ENCODE peak calls at places on chromosomes 4 and X, in nine cellular contexts. X is AG04449, C is astrocyte, I is fibroblast of mammary gland, J is foreskin fibroblast, N is dorsolateral prefrontal cortex, R is tibial nerve, D is lower lobe of right lung, Q is bronchial epithelial cell. U is an unnamed sample.

GRCh38 chr4:10659251-10659650 is 25.3 kb downstream of the CLNK start:
- DNase-seq in R (no peak), C (no peak), Q (no peak), J (no peak), X (no peak), N (no peak), D (no peak), I (no peak), U (no peak)

GRCh38 chrX:1807301-1807731 is 192.5 kb downstream of the ASMT start:
- DNase-seq in N (no peak), X (no peak), D (no peak), J (peak; percentile 16), C (peak; percentile 22), R (no peak), I (peak; percentile 21), Q (no peak), U (peak; percentile 34)

GRCh38 chrX:41275661-41276609 is 58.0 kb upstream of the DDX3X start:
- DNase-seq in N (peak; percentile 50), J (peak; percentile 53), R (peak; percentile 22), D (peak; percentile 74), C (peak; percentile 20), X (no peak), I (peak; percentile 62), Q (peak; percentile 10), U (peak; percentile 59)

GRCh38 chr4:1407657-1408333 is 1.6 kb upstream of the NKX1-1 start:
- DNase-seq in X (no peak), N (no peak), Q (no peak), D (peak; percentile 25), R (no peak), C (no peak), I (no peak), J (no peak), U (no peak)

GRCh38 chr4:85823295-85823694 is 348.3 kb downstream of the ARHGAP24 start:
- DNase-seq in R (no peak), D (no peak), C (no peak), X (no peak), I (peak; percentile 38), Q (peak; percentile 55), N (no peak), J (no peak), U (peak; percentile 52)

GRCh38 chr4:48877827-48878535 is 28.6 kb downstream of the OCIAD2 start:
- DNase-seq in N (no peak), Q (peak; percentile 91), J (no peak), X (no peak), D (no peak), C (no peak), R (no peak), I (no peak), U (no peak)

GRCh38 chr4:108527729-108528128 is 92.6 kb upstream of the RPL34 start:
- DNase-seq in R (no peak), I (no peak), Q (no peak), C (no peak), J (no peak), D (no peak), N (no peak), X (no peak), U (no peak)

GRCh38 chr4:139266583-139267257 is 13.3 kb downstream of the MGARP start:
- DNase-seq in D (peak; percentile 82), I (peak; percentile 85), J (peak; percentile 92), R (peak; percentile 75), X (no peak), N (peak; percentile 36), C (peak; percentile 66), Q (peak; percentile 34), U (peak; percentile 88)

GRCh38 chr4:108854781-108855180 is 91.9 kb upstream of the ETNPPL start:
- DNase-seq in X (no peak), N (no peak), Q (no peak), I (no peak), J (no peak), R (no peak), D (no peak), C (no peak), U (peak; percentile 16)

GRCh38 chr4:113534698-113535097 is 226.8 kb downstream of the CAMK2D start:
- DNase-seq in Q (peak; percentile 30), C (peak; percentile 37), D (no peak), I (peak; percentile 28), N (no peak), R (no peak), X (no peak), J (no peak), U (peak; percentile 49)

GRCh38 chr4:131974730-131975129 is 1174.4 kb upstream of the PCDH10 start:
- DNase-seq in X (no peak), Q (no peak), N (no peak), R (no peak), J (no peak), I (peak; percentile 1), D (no peak), C (no peak), U (peak; percentile 4)

GRCh38 chrX:39445336-39445735 is 644.1 kb downstream of the MID1IP1 start:
- DNase-seq in X (no peak), D (no peak), R (no peak), C (no peak), Q (no peak), N (no peak), J (no peak), I (no peak), U (peak; percentile 12)

GRCh38 chr4:145840162-145840768 is 98.4 kb downstream of the ZNF827 start:
- DNase-seq in J (no peak), N (no peak), D (no peak), X (no peak), Q (peak; percentile 59), I (peak; percentile 64), C (peak; percentile 32), R (no peak), U (peak; percentile 65)

GRCh38 chr4:150078041-150078995 is at the start of gene DCLK2:
- DNase-seq in D (peak; percentile 76), I (peak; percentile 84), N (peak; percentile 75), X (peak; percentile 42), J (peak; percentile 79), Q (no peak), R (peak; percentile 24), C (peak; percentile 89), U (peak; percentile 83)

GRCh38 chr4:105327222-105327621 is 146.6 kb downstream of the PPA2 start:
- DNase-seq in I (no peak), J (no peak), X (no peak), Q (no peak), R (no peak), D (no peak), N (no peak), C (no peak), U (no peak)

GRCh38 chr4:90317785-90318184 is 190.6 kb downstream of the CCSER1 start:
- DNase-seq in X (peak; percentile 76), R (no peak), D (no peak), Q (peak; percentile 67), I (peak; percentile 95), N (no peak), C (peak; percentile 92), J (peak; percentile 59), U (peak; percentile 97)

DNA sequence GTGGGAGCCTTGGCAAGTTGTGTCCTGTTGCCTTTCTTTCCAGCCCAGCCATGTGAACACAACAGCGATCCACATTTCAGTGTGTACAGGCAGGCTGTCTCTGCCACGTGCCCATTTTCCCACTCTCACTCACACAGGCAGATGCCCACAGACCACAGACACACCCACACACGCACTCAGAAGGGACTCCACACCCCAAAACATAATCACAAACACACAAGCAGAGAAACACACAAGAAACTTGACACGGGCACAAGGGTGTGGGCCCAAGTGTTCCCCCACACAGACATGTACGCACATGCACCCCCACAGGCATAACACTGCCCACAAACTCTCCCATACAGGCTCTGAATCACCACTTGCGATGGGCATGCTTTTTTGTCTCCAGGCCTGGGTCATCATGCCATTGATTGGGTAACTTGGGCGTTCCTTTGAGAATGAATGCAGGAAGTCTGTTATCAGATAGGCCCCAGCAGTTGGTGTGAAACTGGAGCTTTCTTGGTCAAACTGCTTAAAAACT is 84.3 kb downstream of the NBDY start:
- DNase-seq in J (peak; percentile 26), Q (peak; percentile 95), R (peak; percentile 19), C (peak; percentile 75), I (peak; percentile 67), D (no peak), X (no peak), N (no peak), U (peak; percentile 74)
- H3K4me3 ChIP-seq in J (no peak overlapping the region), Q (no peak overlapping the region), R (no peak overlapping the region), C (no peak overlapping the region), I (no peak overlapping the region), D (peak overlapping the region; percentile 17), X (no peak overlapping the region), N (no peak overlapping the region), U (no peak overlapping the region)

GRCh38 chr4:70842761-70843435 is 3.2 kb upstream of the GRSF1 start:
- DNase-seq in Q (no peak), R (no peak), D (no peak), X (no peak), I (no peak), C (no peak), N (no peak), J (no peak), U (no peak)

GRCh38 chr4:70841951-70842350 is 2.3 kb upstream of the GRSF1 start:
- DNase-seq in Q (no peak), J (no peak), I (no peak), R (no peak), D (no peak), C (no peak), N (no peak), X (no peak), U (no peak)

GRCh38 chr4:70838400-70838971 is 1.2 kb downstream of the GRSF1 start:
- DNase-seq in R (no peak), N (no peak), X (no peak), Q (no peak), J (no peak), D (no peak), I (peak; percentile 25), C (peak; percentile 35), U (peak; percentile 39)

GRCh38 chr4:70838972-70839536 is 636 bp downstream of the GRSF1 start:
- DNase-seq in I (peak; percentile 41), R (peak; percentile 33), X (no peak), D (peak; percentile 84), Q (peak; percentile 44), C (peak; percentile 58), N (peak; percentile 65), J (peak; percentile 49), U (peak; percentile 59)

GRCh38 chr4:70839537-70840093 is at the start of gene GRSF1:
- DNase-seq in J (peak; percentile 92), D (peak; percentile 97), Q (peak; percentile 75), X (peak; percentile 31), C (peak; percentile 82), R (peak; percentile 87), I (peak; percentile 91), N (peak; percentile 88), U (peak; percentile 96)
- TF ChIP-seq CTCF in J (peak; percentile 11), D (no peak), Q (no peak), X (no peak), C (no peak), R (no peak), I (no peak), N (no peak), U (peak; percentile 42)

DNA sequence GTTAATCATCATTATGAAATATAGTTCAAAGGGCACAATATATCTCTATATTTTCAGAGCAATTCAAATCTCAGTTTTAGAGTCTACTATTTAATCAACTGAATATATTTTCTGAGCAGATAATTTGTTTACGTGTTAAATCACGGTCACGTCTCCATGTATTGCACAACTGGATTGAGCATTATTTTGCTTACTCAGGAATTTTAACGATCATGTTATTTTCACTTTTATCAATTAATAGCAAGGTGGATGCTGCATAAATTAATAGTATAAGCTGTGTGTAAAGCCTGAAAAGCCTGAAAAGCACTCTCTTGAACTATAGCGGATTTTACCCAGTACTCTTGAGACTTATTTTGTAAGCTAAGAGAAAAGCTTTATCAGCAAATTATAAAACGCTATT is 374.9 kb downstream of the MAGEB5 start:
- DNase-seq in D (no peak), J (no peak), X (no peak), C (no peak), I (no peak), N (no peak), Q (no peak), R (no peak), U (no peak)
- H3K4me3 ChIP-seq in D (no peak overlapping the region), J (no peak overlapping the region), X (no peak overlapping the region), C (no peak overlapping the region), I (no peak overlapping the region), N (no peak overlapping the region), Q (no peak overlapping the region), R (no peak overlapping the region), U (no peak overlapping the region)

GRCh38 chrX:150146271-150146888 is 208.1 kb upstream of the EOLA2 start:
- DNase-seq in C (no peak), Q (no peak), D (no peak), N (no peak), J (no peak), R (no peak), I (no peak), X (no peak), U (no peak)
- TF ChIP-seq CTCF in C (no peak), Q (no peak), D (no peak), N (no peak), J (no peak), R (no peak), I (no peak), X (no peak), U (no peak)